ENCODE peak calls at places on chromosomes 2 and 18, in ten cellular contexts. C is H1; V is NCI-H774; M is neuronal stem cell; Z is stimulated activated CD4-positive, alpha-beta T cell treated with anti-CD3 and anti-CD28 coated beads, Interleukin-2, amount 100 ng/mL, for 48 hours; Q is colonic mucosa; L is CD8-positive, alpha-beta memory T cell; Y is EL; P is activated gamma-delta T cell; R is cardiac muscle cell. W is an unnamed sample.

GRCh38 chr18:55321268-55322175 is 266.5 kb downstream of the TCF4 start:
- DNase-seq in C (peak), V (peak), M (peak), Z (peak), Q (peak), L (no peak), Y (peak), P (no peak), R (peak), W (no peak)

GRCh38 chr18:45916302-45916701 is 50.8 kb downstream of the EPG5 start:
- DNase-seq in C (no peak), V (no peak), M (no peak), Z (no peak), Q (no peak), L (no peak), Y (no peak), P (no peak), R (no peak), W (no peak)

GRCh38 chr2:19774788-19775156 is 127.0 kb downstream of the TTC32 start:
- DNase-seq in C (peak), V (no peak), M (peak), Z (no peak), Q (no peak), L (no peak), Y (no peak), P (no peak), R (peak), W (no peak)

GRCh38 chr2:138942466-138942865 is 162.3 kb upstream of the NXPH2 start:
- DNase-seq in C (no peak), V (no peak), M (no peak), Z (no peak), Q (no peak), L (no peak), Y (no peak), P (no peak), R (no peak), W (no peak)

GRCh38 chr18:35755369-35755768 is 173.8 kb downstream of the GALNT1 start:
- DNase-seq in C (no peak), V (no peak), M (no peak), Z (no peak), Q (no peak), L (no peak), Y (no peak), P (no peak), R (peak), W (no peak)

GRCh38 chr2:233130481-233130970 is 70.4 kb downstream of the INPP5D start:
- DNase-seq in C (no peak), V (no peak), M (no peak), Z (no peak), Q (no peak), L (no peak), Y (no peak), P (no peak), R (no peak), W (no peak)

GRCh38 chr2:219464286-219465032 is 29.8 kb downstream of the SPEG start:
- DNase-seq in C (peak), V (no peak), M (no peak), Z (no peak), Q (no peak), L (no peak), Y (no peak), P (no peak), R (no peak), W (no peak)

GRCh38 chr2:102484310-102485061 is 11.5 kb downstream of the SLC9A4 start:
- DNase-seq in C (no peak), V (no peak), M (no peak), Z (no peak), Q (no peak), L (no peak), Y (no peak), P (no peak), R (no peak), W (no peak)

GRCh38 chr2:2229898-2230817 is 100.9 kb downstream of the MYT1L start:
- DNase-seq in C (no peak), V (peak), M (no peak), Z (no peak), Q (no peak), L (no peak), Y (peak), P (no peak), R (peak), W (no peak)

GRCh38 chr2:101111917-101112771 is 39.0 kb downstream of the TBC1D8 start:
- DNase-seq in C (no peak), V (no peak), M (no peak), Z (no peak), Q (no peak), L (no peak), Y (peak), P (no peak), R (peak), W (no peak)

GRCh38 chr2:190858817-190859216 is 21.8 kb upstream of the GLS start:
- DNase-seq in C (no peak), V (no peak), M (no peak), Z (no peak), Q (no peak), L (no peak), Y (peak), P (no peak), R (no peak), W (no peak)

GRCh38 chr2:158120102-158120501 is 18.4 kb downstream of the UPP2 start:
- DNase-seq in C (no peak), V (no peak), M (no peak), Z (no peak), Q (no peak), L (no peak), Y (no peak), P (no peak), R (no peak), W (no peak)

GRCh38 chr2:120142528-120143261 is 80.5 kb downstream of the TMEM185B start:
- DNase-seq in C (no peak), V (no peak), M (no peak), Z (no peak), Q (no peak), L (no peak), Y (no peak), P (no peak), R (no peak), W (no peak)

GRCh38 chr2:121346407-121346806 is 61.4 kb upstream of the TFCP2L1 start:
- DNase-seq in C (no peak), V (no peak), M (no peak), Z (no peak), Q (no peak), L (no peak), Y (no peak), P (no peak), R (no peak), W (no peak)

GRCh38 chr2:24329700-24330099 is 30.6 kb downstream of the ITSN2 start:
- DNase-seq in C (no peak), V (no peak), M (no peak), Z (no peak), Q (no peak), L (no peak), Y (no peak), P (no peak), R (no peak), W (no peak)

GRCh38 chr2:53558867-53559266 is 208.7 kb upstream of the CHAC2 start:
- DNase-seq in C (no peak), V (no peak), M (no peak), Z (no peak), Q (no peak), L (no peak), Y (no peak), P (no peak), R (no peak), W (no peak)

GRCh38 chr18:70366670-70367069 is 77.8 kb downstream of the SOCS6 start:
- DNase-seq in C (no peak), V (no peak), M (no peak), Z (no peak), Q (no peak), L (no peak), Y (no peak), P (no peak), R (no peak), W (no peak)

GRCh38 chr2:201175971-201176570 is 6.9 kb upstream of the CASP10 start:
- DNase-seq in C (no peak), V (no peak), M (no peak), Z (no peak), Q (peak), L (no peak), Y (no peak), P (no peak), R (no peak), W (no peak)

GRCh38 chr2:65957886-65958285 is 477.0 kb upstream of the MEIS1 start:
- DNase-seq in C (no peak), V (no peak), M (no peak), Z (no peak), Q (no peak), L (no peak), Y (no peak), P (no peak), R (peak), W (no peak)

GRCh38 chr2:134421556-134422328 is 167.9 kb downstream of the MGAT5 start:
- DNase-seq in C (no peak), V (no peak), M (no peak), Z (no peak), Q (no peak), L (no peak), Y (no peak), P (no peak), R (peak), W (no peak)

GRCh38 chr18:13371689-13372404 is 153.3 kb downstream of the LDLRAD4 start:
- DNase-seq in C (no peak), V (no peak), M (no peak), Z (no peak), Q (peak), L (no peak), Y (no peak), P (no peak), R (no peak), W (no peak)

GRCh38 chr2:15729709-15730544 is 138.3 kb downstream of the DDX1 start:
- DNase-seq in C (no peak), V (no peak), M (no peak), Z (no peak), Q (no peak), L (no peak), Y (no peak), P (no peak), R (no peak), W (no peak)

GRCh38 chr2:188786368-188786781 is 187.8 kb upstream of the COL3A1 start:
- DNase-seq in C (no peak), V (no peak), M (no peak), Z (no peak), Q (no peak), L (no peak), Y (peak), P (no peak), R (no peak), W (no peak)

GRCh38 chr18:76443519-76444435 is 51.3 kb downstream of the ZNF516 start:
- DNase-seq in C (no peak), V (no peak), M (no peak), Z (no peak), Q (no peak), L (no peak), Y (no peak), P (no peak), R (no peak), W (no peak)

GRCh38 chr2:180761224-180761623 is 219.2 kb upstream of the UBE2E3 start:
- DNase-seq in C (no peak), V (no peak), M (no peak), Z (no peak), Q (no peak), L (no peak), Y (peak), P (no peak), R (no peak), W (no peak)

GRCh38 chr2:190443778-190444481 is 35.8 kb downstream of the MFSD6 start:
- DNase-seq in C (no peak), V (no peak), M (no peak), Z (no peak), Q (no peak), L (no peak), Y (no peak), P (no peak), R (no peak), W (no peak)

GRCh38 chr2:101310591-101311389 is 2.3 kb upstream of the RNF149 start:
- DNase-seq in C (no peak), V (no peak), M (no peak), Z (no peak), Q (no peak), L (no peak), Y (no peak), P (no peak), R (no peak), W (no peak)

GRCh38 chr18:4658804-4659203 is 203.7 kb upstream of the DLGAP1 start:
- DNase-seq in C (no peak), V (no peak), M (no peak), Z (no peak), Q (no peak), L (no peak), Y (no peak), P (no peak), R (no peak), W (no peak)

GRCh38 chr2:126359494-126359893 is 296.5 kb upstream of the GYPC start:
- DNase-seq in C (no peak), V (peak), M (no peak), Z (no peak), Q (no peak), L (peak), Y (peak), P (no peak), R (no peak), W (no peak)

GRCh38 chr2:45885111-45885685 is 233.7 kb downstream of the PRKCE start:
- DNase-seq in C (no peak), V (no peak), M (no peak), Z (no peak), Q (no peak), L (no peak), Y (no peak), P (no peak), R (no peak), W (no peak)

GRCh38 chr2:174439323-174439722 is 43.8 kb downstream of the SCRN3 start:
- DNase-seq in C (no peak), V (no peak), M (no peak), Z (no peak), Q (no peak), L (no peak), Y (no peak), P (no peak), R (no peak), W (no peak)

GRCh38 chr2:8244634-8245033 is 437.2 kb upstream of the ID2 start:
- DNase-seq in C (no peak), V (no peak), M (no peak), Z (no peak), Q (no peak), L (no peak), Y (no peak), P (no peak), R (no peak), W (no peak)

GRCh38 chr2:150997066-150997465 is 264.6 kb downstream of the RBM43 start:
- DNase-seq in C (no peak), V (no peak), M (no peak), Z (no peak), Q (no peak), L (no peak), Y (no peak), P (no peak), R (no peak), W (no peak)

GRCh38 chr18:72672364-72673151 is 128.4 kb upstream of the CBLN2 start:
- DNase-seq in C (no peak), V (peak), M (peak), Z (peak), Q (no peak), L (no peak), Y (peak), P (no peak), R (peak), W (no peak)